ENCODE peak calls at places on chromosomes 16 and 17, in nine cellular contexts. F is pancreas; P is cardiac fibroblast; X is IMR-90; Z is activated naive CD8-positive, alpha-beta T cell treated with anti-CD3 and anti-CD28 coated beads for 36 hours; N is activated CD4-positive, CD25-positive, alpha-beta regulatory T cell; O is posterior cingulate gyrus; U is NCI-H2029; Y is cardiac muscle cell. E is an unnamed sample.

GRCh38 chr16:19583665-19584300 is 28.3 kb downstream of the VPS35L start:
- DNase-seq in F (no peak), P (peak), X (peak), Z (no peak), N (no peak), O (no peak), U (peak), Y (peak), E (no peak)

GRCh38 chr17:27540300-27541105 is 84.3 kb downstream of the KSR1 start:
- DNase-seq in F (peak), P (peak), X (peak), Z (no peak), N (no peak), O (peak), U (no peak), Y (peak), E (no peak)

GRCh38 chr16:27773344-27773743 is 223.4 kb downstream of the KATNIP start:
- DNase-seq in F (no peak), P (no peak), X (no peak), Z (no peak), N (no peak), O (no peak), U (no peak), Y (no peak), E (no peak)

GRCh38 chr16:56262148-56262878 is 71.0 kb downstream of the GNAO1 start:
- DNase-seq in F (no peak), P (no peak), X (no peak), Z (peak), N (no peak), O (no peak), U (peak), Y (no peak), E (no peak)

GRCh38 chr16:2148714-2149629 is 547 bp downstream of the RAB26 start:
- DNase-seq in F (peak), P (peak), X (no peak), Z (peak), N (no peak), O (no peak), U (no peak), Y (no peak), E (no peak)

GRCh38 chr17:4742133-4742532 is 2.4 kb upstream of the CXCL16 start:
- DNase-seq in F (no peak), P (no peak), X (no peak), Z (no peak), N (no peak), O (no peak), U (no peak), Y (no peak), E (no peak)

GRCh38 chr17:58506354-58507080 is 7.9 kb downstream of the MTMR4 start:
- DNase-seq in F (no peak), P (peak), X (peak), Z (no peak), N (no peak), O (no peak), U (no peak), Y (no peak), E (no peak)

GRCh38 chr17:51260960-51261958 is 913 bp downstream of the UTP18 start:
- DNase-seq in F (peak), P (peak), X (no peak), Z (peak), N (peak), O (peak), U (peak), Y (peak), E (peak)

GRCh38 chr16:27920391-27920891 is 143.1 kb downstream of the GSG1L start:
- DNase-seq in F (no peak), P (no peak), X (no peak), Z (no peak), N (no peak), O (peak), U (no peak), Y (peak), E (no peak)

GRCh38 chr17:16938496-16939270 is 33.2 kb downstream of the TNFRSF13B start:
- DNase-seq in F (no peak), P (no peak), X (no peak), Z (no peak), N (no peak), O (no peak), U (no peak), Y (no peak), E (no peak)

GRCh38 chr17:76252040-76252954 is 12.0 kb upstream of the RNF157 start:
- DNase-seq in F (no peak), P (peak), X (peak), Z (no peak), N (no peak), O (no peak), U (no peak), Y (peak), E (peak)

GRCh38 chr17:7667616-7668406 is 17.1 kb downstream of the ATP1B2 start:
- DNase-seq in F (no peak), P (no peak), X (no peak), Z (no peak), N (no peak), O (peak), U (no peak), Y (no peak), E (no peak)

GRCh38 chr17:16381496-16381820 is 567 bp downstream of the UBB start:
- DNase-seq in F (no peak), P (peak), X (peak), Z (no peak), N (no peak), O (no peak), U (no peak), Y (peak), E (no peak)

GRCh38 chr17:39694593-39694992 is 5.3 kb upstream of the ERBB2 start:
- DNase-seq in F (no peak), P (no peak), X (no peak), Z (no peak), N (no peak), O (no peak), U (no peak), Y (no peak), E (no peak)

GRCh38 chr16:10876799-10877341 is at the start of gene CIITA:
- DNase-seq in F (peak), P (peak), X (peak), Z (peak), N (no peak), O (no peak), U (no peak), Y (peak), E (peak)

GRCh38 chr16:87850009-87851006 is 19.0 kb downstream of the SLC7A5 start:
- DNase-seq in F (peak), P (peak), X (peak), Z (peak), N (peak), O (no peak), U (no peak), Y (peak), E (peak)

GRCh38 chr17:77959216-77959925 is 868 bp downstream of the TNRC6C start:
- DNase-seq in F (peak), P (peak), X (peak), Z (peak), N (peak), O (peak), U (no peak), Y (peak), E (peak)

GRCh38 chr17:81601525-81602120 is 35.3 kb downstream of the NPLOC4 start:
- DNase-seq in F (no peak), P (peak), X (peak), Z (peak), N (no peak), O (no peak), U (peak), Y (peak), E (peak)

GRCh38 chr17:15112881-15113617 is 152.1 kb downstream of the PMP22 start:
- DNase-seq in F (no peak), P (no peak), X (peak), Z (no peak), N (no peak), O (no peak), U (no peak), Y (no peak), E (no peak)

GRCh38 chr17:15446036-15446435 is 21.4 kb downstream of the CDRT4 start:
- DNase-seq in F (no peak), P (no peak), X (no peak), Z (no peak), N (no peak), O (no peak), U (no peak), Y (no peak), E (no peak)

GRCh38 chr16:67847064-67847861 is at the start of gene CENPT:
- DNase-seq in F (peak), P (peak), X (peak), Z (peak), N (peak), O (peak), U (no peak), Y (peak), E (no peak)

GRCh38 chr16:66660422-66661209 is 35.9 kb downstream of the CMTM4 start:
- DNase-seq in F (no peak), P (peak), X (peak), Z (no peak), N (no peak), O (peak), U (no peak), Y (peak), E (no peak)

GRCh38 chr17:44655983-44656700 is at the start of gene MEIOC:
- DNase-seq in F (peak), P (no peak), X (peak), Z (peak), N (no peak), O (no peak), U (peak), Y (peak), E (no peak)

GRCh38 chr17:75340636-75341035 is 51.4 kb upstream of the SLC25A19 start:
- DNase-seq in F (no peak), P (no peak), X (no peak), Z (no peak), N (no peak), O (no peak), U (no peak), Y (no peak), E (no peak)

GRCh38 chr16:51156836-51157235 is 5.8 kb upstream of the SALL1 start:
- DNase-seq in F (no peak), P (no peak), X (no peak), Z (no peak), N (no peak), O (no peak), U (no peak), Y (no peak), E (no peak)

E was measured in memory B cell.